ENCODE peak calls at places on chromosomes 4 and X, in seven cellular contexts. Q is heart left ventricle, P is A549, C is lower leg skin, Y is endothelial cell of umbilical vein, N is stomach, M is adrenal gland. L is an unnamed sample.

GRCh38 chr4:133186845-133187244 is 37.8 kb downstream of the PCDH10 start:
- DNase-seq in N (no peak), P (no peak), Y (no peak), C (no peak), Q (no peak), M (no peak), L (no peak)

GRCh38 chr4:25540734-25541133 is 114.9 kb upstream of the SLC34A2 start:
- DNase-seq in P (no peak), N (no peak), C (peak; percentile 4), Q (no peak), M (no peak), Y (no peak), L (no peak)

GRCh38 chrX:155888139-155888538 is 7.0 kb downstream of the VAMP7 start:
- DNase-seq in P (peak; percentile 60), N (no peak), M (no peak), C (no peak), Y (peak; percentile 54), Q (no peak), L (peak; percentile 13)

GRCh38 chrX:1537031-1537715 is at the start of gene P2RY8:
- DNase-seq in P (peak; percentile 64), Q (peak; percentile 73), M (peak; percentile 94), Y (no peak), N (peak; percentile 63), C (peak; percentile 91), L (no peak)

GRCh38 chrX:48910926-48911406 is 480 bp downstream of the SLC35A2 start:
- DNase-seq in M (no peak), P (no peak), Q (no peak), C (no peak), N (no peak), Y (no peak), L (no peak)

GRCh38 chr4:101191302-101192098 is 155.8 kb downstream of the PPP3CA start:
- DNase-seq in Q (peak; percentile 85), M (peak; percentile 94), N (peak; percentile 73), P (peak; percentile 88), C (peak; percentile 87), Y (peak; percentile 99), L (no peak)

GRCh38 chr4:182925298-182925738 is 8.1 kb upstream of the DCTD start:
- DNase-seq in Q (peak; percentile 71), Y (peak; percentile 69), N (peak; percentile 83), M (peak; percentile 87), C (no peak), P (peak; percentile 85), L (peak; percentile 22)

GRCh38 chrX:15643786-15644559 is 20.6 kb downstream of the CLTRN start:
- DNase-seq in Y (no peak), P (no peak), M (no peak), Q (no peak), N (no peak), C (no peak), L (no peak)

GRCh38 chr4:16875487-16875886 is 23.0 kb downstream of the LDB2 start:
- DNase-seq in M (no peak), C (no peak), Y (peak; percentile 28), N (no peak), P (no peak), Q (no peak), L (no peak)

GRCh38 chr4:47698837-47699236 is 139.0 kb downstream of the CORIN start:
- DNase-seq in Q (no peak), Y (no peak), M (no peak), N (no peak), P (no peak), C (no peak), L (no peak)

GRCh38 chr4:823093-823760 is 2.7 kb downstream of the CPLX1 start:
- DNase-seq in Q (no peak), N (no peak), M (no peak), C (no peak), Y (no peak), P (no peak), L (no peak)

GRCh38 chr4:15654556-15655222 is 468 bp downstream of the FBXL5 start:
- DNase-seq in Q (peak; percentile 62), M (peak; percentile 55), Y (peak; percentile 61), P (peak; percentile 19), C (peak; percentile 91), N (peak; percentile 46), L (peak; percentile 3)

GRCh38 chr4:45910511-45910910 is 213.3 kb downstream of the GABRG1 start:
- DNase-seq in P (no peak), N (no peak), C (no peak), M (no peak), Y (no peak), Q (no peak), L (no peak)

GRCh38 chr4:128574706-128575105 is 234.8 kb upstream of the JADE1 start:
- DNase-seq in Q (peak; percentile 61), Y (peak; percentile 49), P (peak; percentile 93), M (peak; percentile 81), N (peak; percentile 85), C (no peak), L (peak; percentile 15)

GRCh38 chr4:149176019-149176418 is 639.6 kb downstream of the IQCM start:
- DNase-seq in Q (no peak), M (no peak), C (no peak), P (no peak), Y (no peak), N (no peak), L (no peak)

GRCh38 chr4:121370729-121371325 is 10.0 kb downstream of the QRFPR start:
- DNase-seq in Q (peak; percentile 45), N (peak; percentile 27), C (no peak), Y (peak; percentile 53), P (peak; percentile 23), M (peak; percentile 52), L (no peak)

GRCh38 chr4:48032721-48033120 is 16.1 kb downstream of the NIPAL1 start:
- DNase-seq in C (no peak), P (no peak), M (no peak), Q (no peak), Y (no peak), N (no peak), L (no peak)

GRCh38 chr4:91198951-91199350 is 1071.8 kb downstream of the CCSER1 start:
- DNase-seq in M (no peak), Y (no peak), C (no peak), Q (no peak), P (peak; percentile 4), N (no peak), L (peak; percentile 3)

GRCh38 chr4:13530823-13531608 is 13.3 kb downstream of the NKX3-2 start:
- DNase-seq in P (no peak), Q (no peak), C (peak; percentile 80), M (no peak), Y (no peak), N (no peak), L (no peak)

GRCh38 chr4:40055873-40056721 is 553 bp upstream of the N4BP2 start:
- DNase-seq in N (peak; percentile 72), M (peak; percentile 63), Y (peak; percentile 75), P (peak; percentile 69), C (peak; percentile 92), Q (peak; percentile 71), L (peak; percentile 49)
- TF ChIP-seq POLR2A in N (no peak), M (peak; percentile 82), Y (peak; percentile 78), P (peak; percentile 54), C (no peak), Q (no peak), L (peak; percentile 27)

GRCh38 chr4:145735330-145735638 is 55.3 kb downstream of the C4orf51 start:
- DNase-seq in N (no peak), P (peak; percentile 72), Y (peak; percentile 39), M (no peak), Q (no peak), C (no peak), L (peak; percentile 39)

GRCh38 chr4:145734576-145735329 is 54.8 kb downstream of the C4orf51 start:
- DNase-seq in P (peak; percentile 72), Y (peak; percentile 94), Q (peak; percentile 40), M (peak; percentile 88), N (peak; percentile 62), C (peak; percentile 88), L (peak; percentile 57)

GRCh38 chr4:145732416-145732815 is 52.5 kb downstream of the C4orf51 start:
- DNase-seq in Y (no peak), Q (no peak), N (no peak), M (no peak), C (no peak), P (no peak), L (no peak)

GRCh38 chr4:145732895-145733880 is 53.2 kb downstream of the C4orf51 start:
- DNase-seq in P (peak; percentile 83), Y (peak; percentile 97), C (peak; percentile 99), Q (peak; percentile 97), M (peak; percentile 95), N (peak; percentile 96), L (peak; percentile 58)

GRCh38 chr4:145734051-145734450 is 54.1 kb downstream of the C4orf51 start:
- DNase-seq in N (no peak), Q (no peak), Y (no peak), P (no peak), M (no peak), C (no peak), L (no peak)
- TF ChIP-seq POLR2A in N (no peak), Q (no peak), Y (no peak), P (no peak), M (no peak), C (no peak), L (no peak)

GRCh38 chr4:152678841-152679240 is 956 bp downstream of the TMEM154 start:
- DNase-seq in N (no peak), P (no peak), C (no peak), Q (no peak), M (no peak), Y (no peak), L (no peak)
- TF ChIP-seq POLR2A in N (no peak), P (no peak), C (no peak), Q (no peak), M (no peak), Y (no peak), L (no peak)

GRCh38 chrX:71296806-71297205 is 4.7 kb upstream of the ITGB1BP2 start:
- DNase-seq in Q (no peak), P (no peak), M (no peak), Y (no peak), C (no peak), N (no peak), L (no peak)

GRCh38 chrX:71304561-71304960 is 3.0 kb downstream of the ITGB1BP2 start:
- DNase-seq in P (no peak), Q (no peak), Y (no peak), M (no peak), C (no peak), N (no peak), L (no peak)

GRCh38 chrX:71302461-71303213 is 1.1 kb downstream of the ITGB1BP2 start:
- DNase-seq in N (no peak), Y (peak; percentile 37), C (no peak), M (no peak), Q (no peak), P (no peak), L (no peak)

GRCh38 chrX:71298119-71298518 is 3.4 kb upstream of the ITGB1BP2 start:
- DNase-seq in Y (no peak), M (peak; percentile 47), N (no peak), P (no peak), Q (no peak), C (no peak), L (no peak)

DNA sequence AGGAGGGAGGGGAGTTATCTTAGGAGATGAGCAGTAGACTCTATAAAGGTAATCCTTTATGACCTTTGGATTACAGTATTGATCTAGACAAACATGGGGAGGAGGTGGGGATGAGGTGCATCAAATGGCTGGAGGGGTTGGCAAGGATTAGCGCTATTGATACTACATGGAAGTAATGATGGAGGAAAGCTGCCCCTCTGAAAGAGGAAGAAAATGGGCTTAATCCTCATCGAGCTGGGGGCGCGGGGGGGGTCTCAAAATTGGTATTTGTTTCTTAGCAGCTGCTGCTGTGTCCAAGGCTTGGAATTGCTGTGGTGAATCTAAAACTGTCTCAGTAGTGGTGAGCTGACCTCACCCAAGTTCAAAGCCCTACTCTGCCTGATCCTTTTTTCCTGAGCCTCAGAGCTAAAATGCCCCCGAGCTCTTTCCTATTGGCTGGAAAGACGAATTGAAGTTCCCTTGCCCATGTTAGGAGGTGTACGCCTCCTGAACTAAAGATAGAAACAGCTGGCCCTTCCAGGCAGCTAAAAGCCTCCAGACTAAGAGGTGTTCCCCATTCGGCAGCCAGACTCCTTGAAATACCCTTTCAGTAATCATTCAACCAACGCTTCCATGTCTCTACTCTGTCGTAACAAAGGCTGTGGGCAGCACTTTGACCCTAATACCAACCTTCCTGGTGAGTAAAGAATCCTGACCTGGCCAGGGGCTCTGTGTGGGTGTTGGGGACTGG is at the start of gene ITGB1BP2:
- DNase-seq in C (peak; percentile 50), P (no peak), M (no peak), N (no peak), Q (peak; percentile 35), Y (peak; percentile 1), L (no peak)
- TF ChIP-seq POLR2A in C (no peak), P (no peak), M (no peak), N (no peak), Q (peak; percentile 53), Y (no peak), L (no peak)

L was measured in H54.